ENCODE peak calls at places on chromosomes 13 and 19, in five cellular contexts. U, W, D, Q and L are unnamed samples.

GRCh38 chr13:102903659-102904407 is 58.0 kb downstream of the ERCC5 start:
- DNase-seq in W (no peak), D (peak; percentile 9), Q (no peak), U (no peak), L (peak; percentile 3)

GRCh38 chr13:76292726-76293125 is 593.5 kb downstream of the KCTD12 start:
- DNase-seq in D (no peak), Q (no peak), U (no peak), W (no peak), L (no peak)

GRCh38 chr19:575527-576506 is 3.4 kb downstream of the BSG start:
- DNase-seq in U (no peak), W (no peak), Q (no peak), D (peak; percentile 58), L (no peak)

GRCh38 chr19:39797083-39797482 is 18.4 kb downstream of the LEUTX start:
- DNase-seq in U (no peak), D (no peak), W (no peak), Q (no peak), L (no peak)

GRCh38 chr13:74774252-74774651 is 640.0 kb upstream of the KLF12 start:
- DNase-seq in D (no peak), Q (no peak), W (no peak), U (no peak), L (no peak)

GRCh38 chr19:35266904-35267817 is 1.6 kb upstream of the USF2 start:
- DNase-seq in U (peak; percentile 42), Q (no peak), W (no peak), D (peak; percentile 67), L (peak; percentile 82)

GRCh38 chr19:2164020-2164988 is 571 bp downstream of the DOT1L start:
- DNase-seq in D (no peak), W (no peak), Q (no peak), U (no peak), L (no peak)

GRCh38 chr19:5213667-5214066 is 126.9 kb downstream of the PTPRS start:
- DNase-seq in U (no peak), Q (no peak), W (no peak), D (no peak), L (no peak)

GRCh38 chr19:459724-460511 is 915 bp downstream of the SHC2 start:
- DNase-seq in D (peak; percentile 95), Q (no peak), W (peak; percentile 59), U (peak; percentile 60), L (peak; percentile 46)

GRCh38 chr19:9958451-9958850 is 22.1 kb upstream of the OLFM2 start:
- DNase-seq in U (no peak), Q (no peak), D (no peak), W (no peak), L (no peak)

GRCh38 chr13:66795636-66796035 is 434.5 kb downstream of the PCDH9 start:
- DNase-seq in D (no peak), W (no peak), U (no peak), Q (no peak), L (no peak)

GRCh38 chr19:48897181-48897580 is 1.4 kb downstream of the TULP2 start:
- DNase-seq in D (no peak), Q (no peak), W (no peak), U (no peak), L (no peak)

GRCh38 chr19:48896191-48896720 is 2.3 kb downstream of the TULP2 start:
- DNase-seq in W (no peak), U (peak; percentile 90), D (peak; percentile 94), Q (no peak), L (no peak)

GRCh38 chr19:48899781-48900476 is at the start of gene NUCB1:
- DNase-seq in D (peak; percentile 98), Q (peak; percentile 89), W (peak; percentile 97), U (peak; percentile 100), L (peak; percentile 100)

GRCh38 chr19:48905664-48906063 is 5.6 kb downstream of the NUCB1 start:
- DNase-seq in Q (no peak), U (no peak), W (no peak), D (no peak), L (no peak)

DNA sequence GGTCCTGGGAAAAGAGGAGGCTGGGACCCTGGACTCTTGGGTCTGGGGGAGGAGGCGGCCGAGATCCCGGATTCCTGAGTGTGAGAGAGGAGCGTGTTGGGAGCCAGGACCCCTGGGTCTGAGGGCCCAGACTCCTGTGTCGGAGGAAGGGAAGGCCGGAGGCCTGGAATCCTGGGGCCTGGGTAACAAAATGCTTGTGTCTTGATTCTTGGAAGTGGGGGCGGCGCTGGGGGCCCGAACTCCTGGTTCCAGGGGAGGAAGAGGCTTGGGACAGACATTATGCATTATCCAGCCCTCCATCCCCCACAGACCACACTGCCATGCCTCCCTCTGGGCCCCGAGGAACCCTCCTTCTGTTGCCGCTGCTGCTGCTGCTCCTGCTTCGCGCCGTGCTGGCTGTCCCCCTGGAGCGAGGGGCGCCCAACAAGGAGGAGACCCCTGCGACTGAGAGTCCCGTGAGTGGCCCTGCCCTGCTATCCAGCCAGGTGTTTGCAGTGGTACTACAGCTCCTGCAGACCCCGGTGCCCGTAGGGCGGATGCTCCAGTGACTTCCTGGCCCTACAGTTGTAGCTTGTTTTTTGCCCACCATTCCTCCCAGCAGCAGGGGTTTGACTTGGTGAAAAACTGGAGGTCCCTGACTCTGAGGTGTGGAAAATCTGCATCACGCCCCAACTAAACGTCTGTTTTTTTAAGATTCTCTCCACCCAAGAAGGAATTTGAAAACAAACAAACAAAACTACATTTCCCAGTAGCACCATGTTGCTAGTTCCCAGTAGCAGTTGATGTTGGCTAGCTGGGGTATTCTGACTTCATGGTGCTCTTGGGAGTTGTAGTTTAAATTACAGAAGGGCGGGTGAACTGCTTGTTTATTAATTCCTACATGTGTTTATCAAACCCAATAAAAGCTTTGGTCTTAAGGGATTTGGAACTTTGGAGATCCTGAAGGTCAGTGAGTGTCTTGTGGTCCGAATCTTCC is 653 bp downstream of the NUCB1 start:
- DNase-seq in U (no peak), Q (no peak), W (peak; percentile 29), D (peak; percentile 61), L (no peak)
- TF ChIP-seq ESRRA in U (no peak), Q (no peak), W (no peak), D (no peak), L (no peak)

GRCh38 chr13:24706886-24707585 is 26.8 kb downstream of the ATP12A start:
- DNase-seq in U (no peak), W (no peak), D (no peak), Q (no peak), L (no peak)

GRCh38 chr13:24713022-24713421 is 32.8 kb downstream of the ATP12A start:
- DNase-seq in U (no peak), D (no peak), Q (no peak), W (no peak), L (no peak)

DNA sequence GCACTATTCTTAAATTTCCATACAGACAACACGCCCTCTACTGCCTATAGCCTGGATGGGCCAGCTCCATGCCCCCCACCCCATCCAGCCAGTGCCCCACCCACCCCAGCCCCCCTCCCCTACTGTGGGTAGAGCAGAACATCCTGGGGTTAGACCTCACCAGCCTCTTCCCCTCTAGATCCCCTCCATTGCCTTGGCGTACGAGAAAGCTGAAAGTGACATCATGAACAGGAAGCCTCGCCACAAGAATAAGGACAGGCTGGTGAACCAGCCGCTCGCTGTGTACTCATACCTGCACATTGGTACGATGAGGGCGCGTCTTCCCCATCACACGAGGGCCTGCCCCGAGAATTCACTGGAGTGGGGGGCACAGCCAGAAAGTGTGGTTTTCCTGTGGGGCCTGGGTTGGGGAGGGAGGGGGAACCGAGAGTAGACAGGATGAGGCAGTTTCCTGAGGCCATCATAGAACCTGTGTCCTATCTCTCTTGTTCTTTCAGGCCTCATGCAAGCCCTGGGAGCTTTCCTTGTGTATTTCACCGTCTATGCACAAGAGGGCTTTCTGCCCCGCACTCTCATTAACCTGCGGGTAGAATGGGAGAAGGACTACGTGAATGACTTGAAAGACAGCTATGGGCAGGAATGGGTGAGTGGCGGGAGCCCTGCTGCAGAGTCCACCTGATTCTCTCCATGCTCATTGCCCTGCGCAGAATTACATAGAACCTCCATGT is 29.1 kb downstream of the ATP12A start:
- DNase-seq in U (no peak), Q (no peak), D (no peak), W (no peak), L (no peak)
- TF ChIP-seq ESRRA in U (no peak), Q (no peak), D (no peak), W (no peak), L (no peak)

DNA sequence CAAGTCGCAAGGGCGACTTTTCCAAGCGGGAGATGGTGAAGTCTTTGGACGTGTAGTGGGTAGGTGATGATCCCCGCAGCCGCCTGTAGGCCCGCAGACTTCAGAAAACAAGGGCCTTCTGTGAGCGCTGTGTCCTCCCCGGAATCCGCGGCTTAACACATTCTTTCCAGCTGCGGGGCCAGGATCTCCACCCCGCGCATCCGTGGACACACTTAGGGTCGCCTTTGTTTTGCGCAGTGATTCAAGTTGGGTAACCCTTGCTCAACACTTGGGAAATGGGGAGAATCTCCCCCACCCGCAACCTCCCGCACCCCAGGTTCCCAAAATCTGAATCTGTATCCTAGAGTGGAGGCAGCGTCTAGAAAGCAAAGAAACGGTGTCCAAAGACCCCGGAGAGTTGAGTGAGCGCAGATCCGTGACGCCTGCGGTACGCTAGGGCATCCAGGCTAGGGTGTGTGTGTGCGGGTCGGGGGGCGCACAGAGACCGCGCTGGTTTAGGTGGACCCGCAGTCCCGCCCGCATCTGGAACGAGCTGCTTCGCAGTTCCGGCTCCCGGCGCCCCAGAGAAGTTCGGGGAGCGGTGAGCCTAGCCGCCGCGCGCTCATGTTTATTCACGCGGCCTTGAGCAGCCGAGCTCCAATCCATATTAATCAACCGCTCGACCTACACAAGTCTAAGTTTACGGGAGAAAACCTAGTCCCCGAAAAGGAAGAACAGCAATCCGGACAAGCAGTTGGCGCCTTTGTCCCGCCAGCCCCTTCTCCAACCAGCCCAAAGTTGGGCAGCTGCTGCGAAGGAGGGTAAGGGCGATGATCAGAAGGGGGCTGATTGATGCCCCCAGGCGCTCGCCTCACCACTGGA is 9.9 kb downstream of the SOX21 start:
- DNase-seq in D (no peak), U (peak; percentile 31), W (no peak), Q (no peak), L (no peak)
- TF ChIP-seq ESRRA in D (no peak), U (no peak), W (no peak), Q (no peak), L (no peak)

GRCh38 chr19:17095141-17095919 is 19.8 kb downstream of the MYO9B start:
- DNase-seq in D (no peak), W (no peak), U (no peak), Q (no peak), L (no peak)
- TF ChIP-seq ESRRA in D (no peak), W (no peak), U (no peak), Q (no peak), L (no peak)

DNA sequence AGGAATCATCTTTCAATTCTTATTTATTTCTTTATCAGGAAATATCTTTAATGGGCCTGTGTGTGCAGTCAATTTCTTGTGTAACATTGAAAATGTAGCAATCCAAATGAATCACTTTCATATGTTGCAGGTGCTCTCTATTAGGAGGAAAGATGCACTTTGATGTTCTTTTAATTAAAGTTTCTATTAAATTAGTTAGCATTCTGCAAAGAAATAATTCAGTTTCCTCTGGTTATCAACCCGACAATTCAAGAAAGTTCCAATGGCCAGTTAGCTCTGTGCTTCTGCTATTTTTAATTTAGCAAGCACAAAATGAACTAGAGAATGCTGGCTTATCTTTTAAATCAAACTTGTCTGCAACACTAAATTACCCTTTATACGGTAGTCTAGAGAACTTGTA is 212.0 kb downstream of the PCDH17 start:
- DNase-seq in D (no peak), Q (no peak), W (no peak), U (no peak), L (no peak)
- TF ChIP-seq ESRRA in D (no peak), Q (no peak), W (no peak), U (no peak), L (no peak)